ENCODE peak calls at places on chromosomes 11 and 22, in five cellular contexts. W, L, T, D and G are unnamed samples.

GRCh38 chr11:57478971-57479663 is 18.8 kb downstream of the RTN4RL2 start:
- DNase-seq in W (no peak), L (no peak), T (no peak), D (no peak), G (no peak)

GRCh38 chr11:118476676-118477075 is 40.4 kb downstream of the KMT2A start:
- DNase-seq in W (no peak), L (no peak), T (no peak), D (no peak), G (no peak)

GRCh38 chr22:20439928-20440575 is 2.4 kb upstream of the SCARF2 start:
- DNase-seq in W (no peak), L (peak; percentile 11), T (no peak), D (no peak), G (no peak)

GRCh38 chr11:67463680-67464410 is 5.2 kb downstream of the TMEM134 start:
- DNase-seq in W (no peak), L (peak; percentile 69), T (no peak), D (peak; percentile 83), G (no peak)

GRCh38 chr11:67053896-67054850 is 2.5 kb upstream of the RHOD start:
- DNase-seq in W (peak; percentile 82), L (peak; percentile 55), T (peak; percentile 78), D (peak; percentile 85), G (peak; percentile 58)

GRCh38 chr11:1401656-1402221 is 12.0 kb downstream of the BRSK2 start:
- DNase-seq in W (peak; percentile 85), L (peak; percentile 73), T (peak; percentile 74), D (peak; percentile 91), G (no peak)

GRCh38 chr11:844693-845644 is 2.3 kb downstream of the TSPAN4 start:
- DNase-seq in W (no peak), L (peak; percentile 92), T (no peak), D (peak; percentile 92), G (no peak)

GRCh38 chr11:20372081-20372480 is 8.6 kb downstream of the HTATIP2 start:
- DNase-seq in W (no peak), L (no peak), T (no peak), D (no peak), G (no peak)

GRCh38 chr22:41401781-41402648 is 20.3 kb downstream of the TEF start:
- DNase-seq in W (peak; percentile 57), L (peak; percentile 82), T (no peak), D (peak; percentile 70), G (no peak)

GRCh38 chr11:7154881-7155344 is 66.1 kb downstream of the RBMXL2 start:
- DNase-seq in W (no peak), L (no peak), T (no peak), D (peak; percentile 14), G (no peak)

GRCh38 chr11:126327280-126328000 is 23.6 kb downstream of the DCPS start:
- DNase-seq in W (no peak), L (no peak), T (no peak), D (no peak), G (no peak)

GRCh38 chr11:2382927-2383822 is 6.1 kb downstream of the CD81 start:
- DNase-seq in W (peak; percentile 63), L (peak; percentile 80), T (no peak), D (no peak), G (no peak)

GRCh38 chr11:77411238-77411637 is 62.7 kb downstream of the PAK1 start:
- DNase-seq in W (peak; percentile 75), L (peak; percentile 24), T (no peak), D (peak; percentile 45), G (no peak)

GRCh38 chr11:124674571-124674970 is 867 bp downstream of the SPA17 start:
- DNase-seq in W (no peak), L (no peak), T (no peak), D (no peak), G (no peak)

GRCh38 chr11:14537134-14537599 is 17.0 kb upstream of the PSMA1 start:
- DNase-seq in W (peak; percentile 57), L (no peak), T (peak; percentile 43), D (peak; percentile 62), G (peak; percentile 18)

GRCh38 chr22:37735054-37735453 is 38.2 kb downstream of the TRIOBP start:
- DNase-seq in W (no peak), L (peak; percentile 62), T (no peak), D (peak; percentile 78), G (no peak)

GRCh38 chr11:77065878-77066228 is 918 bp upstream of the CAPN5 start:
- DNase-seq in W (peak; percentile 49), L (peak; percentile 74), T (no peak), D (peak; percentile 66), G (no peak)

GRCh38 chr11:34512810-34513673 is 552 bp downstream of the ELF5 start:
- DNase-seq in W (peak; percentile 78), L (peak; percentile 34), T (peak; percentile 68), D (peak; percentile 81), G (peak; percentile 44)

GRCh38 chr11:67439321-67440228 is 2.1 kb upstream of the PTPRCAP start:
- DNase-seq in W (peak; percentile 46), L (peak; percentile 40), T (no peak), D (peak; percentile 61), G (no peak)

GRCh38 chr11:85123752-85124231 is 503.4 kb downstream of the DLG2 start:
- DNase-seq in W (no peak), L (no peak), T (no peak), D (no peak), G (no peak)

GRCh38 chr11:86978247-86978646 is 23.1 kb upstream of the FZD4 start:
- DNase-seq in W (no peak), L (peak; percentile 49), T (no peak), D (no peak), G (no peak)

GRCh38 chr11:126370016-126370415 is 14.5 kb downstream of the ST3GAL4 start:
- DNase-seq in W (no peak), L (no peak), T (no peak), D (no peak), G (no peak)

GRCh38 chr22:30425616-30426394 is at the start of gene MTFP1:
- DNase-seq in W (peak; percentile 90), L (peak; percentile 68), T (peak; percentile 56), D (peak; percentile 62), G (peak; percentile 47)

GRCh38 chr22:44128961-44129613 is 51.6 kb upstream of the PARVG start:
- DNase-seq in W (no peak), L (no peak), T (no peak), D (no peak), G (no peak)

GRCh38 chr11:120335596-120335927 is 651 bp upstream of the ARHGEF12 start:
- DNase-seq in W (peak; percentile 66), L (peak; percentile 33), T (peak; percentile 38), D (no peak), G (no peak)

GRCh38 chr22:39363751-39364484 is 14.1 kb downstream of the SYNGR1 start:
- DNase-seq in W (no peak), L (no peak), T (no peak), D (peak; percentile 36), G (no peak)